ENCODE peak calls at places on chromosomes 12 and 14, in six cellular contexts. One of them, this sample, is unnamed. For H3K27me3, the result is how much of the 10 kb centered on the place peaks cover.

GRCh38 chr14:65318636-65319506 is 93.7 kb upstream of the FUT8 start:
- DNase-seq in neuronal stem cell: no peak
- DNase-seq in A673: no peak
- DNase-seq in IMR-90: no peak
- DNase-seq in heart left ventricle: no peak
- DNase-seq in foreskin keratinocyte: no peak
- DNase-seq in this sample: no peak

GRCh38 chr12:13536219-13536910 is 339.8 kb downstream of the EMP1 start:
- DNase-seq in neuronal stem cell: no peak
- DNase-seq in A673: no peak
- DNase-seq in IMR-90: no peak
- DNase-seq in foreskin keratinocyte: no peak
- DNase-seq in heart left ventricle: no peak
- DNase-seq in this sample: no peak

GRCh38 chr14:22391908-22392307 is 197.1 kb downstream of the DAD1 start:
- DNase-seq in neuronal stem cell: peak
- DNase-seq in IMR-90: peak
- DNase-seq in A673: peak
- DNase-seq in foreskin keratinocyte: peak
- DNase-seq in heart left ventricle: peak
- DNase-seq in this sample: peak

GRCh38 chr14:93759781-93760307 is 28.4 kb downstream of the PRIMA1 start:
- DNase-seq in IMR-90: no peak
- DNase-seq in foreskin keratinocyte: no peak
- DNase-seq in A673: no peak
- DNase-seq in neuronal stem cell: no peak
- DNase-seq in heart left ventricle: peak
- DNase-seq in this sample: peak

GRCh38 chr12:100295764-100296555 is 29.0 kb downstream of the SCYL2 start:
- DNase-seq in foreskin keratinocyte: peak
- DNase-seq in IMR-90: peak
- DNase-seq in neuronal stem cell: no peak
- DNase-seq in heart left ventricle: no peak
- DNase-seq in A673: peak
- DNase-seq in this sample: no peak

GRCh38 chr12:685388-685787 is 22.1 kb upstream of the NINJ2 start:
- DNase-seq in IMR-90: peak
- DNase-seq in A673: peak
- DNase-seq in neuronal stem cell: no peak
- DNase-seq in foreskin keratinocyte: peak
- DNase-seq in heart left ventricle: peak
- DNase-seq in this sample: no peak

GRCh38 chr12:57127710-57128518 is at the start of gene LRP1:
- DNase-seq in foreskin keratinocyte: peak
- DNase-seq in heart left ventricle: peak
- DNase-seq in IMR-90: peak
- DNase-seq in A673: peak
- DNase-seq in neuronal stem cell: peak
- DNase-seq in this sample: peak

GRCh38 chr12:68963456-68963859 is 30.5 kb upstream of the CPM start:
- DNase-seq in heart left ventricle: no peak
- DNase-seq in A673: no peak
- DNase-seq in neuronal stem cell: no peak
- DNase-seq in foreskin keratinocyte: no peak
- DNase-seq in IMR-90: no peak
- DNase-seq in this sample: no peak

DNA sequence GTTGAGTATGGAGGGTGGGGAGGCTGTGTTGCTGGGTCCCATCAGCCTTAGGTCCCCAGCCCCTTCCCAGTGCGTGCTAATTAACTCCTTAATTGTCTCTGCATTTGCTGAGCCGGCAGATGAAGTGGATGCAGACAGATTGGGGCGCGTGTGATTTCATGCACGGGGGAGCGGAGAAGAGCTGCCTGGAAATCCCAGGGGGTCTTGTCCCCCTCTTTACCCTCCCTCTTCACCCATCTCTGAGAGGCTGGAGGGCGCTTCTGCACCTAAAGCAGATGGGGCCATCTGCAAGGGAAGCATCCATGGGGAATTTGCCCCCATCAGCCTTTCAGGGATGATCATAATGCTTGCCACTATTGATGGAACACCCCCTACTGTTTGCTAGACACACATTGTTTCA is 4.4 kb upstream of the ASIC1 start:
- DNase-seq in foreskin keratinocyte: no peak
- DNase-seq in heart left ventricle: no peak
- DNase-seq in neuronal stem cell: no peak
- DNase-seq in A673: no peak
- DNase-seq in IMR-90: no peak
- DNase-seq in this sample: no peak
- H3K27me3 ChIP-seq in foreskin keratinocyte: under half
- H3K27me3 ChIP-seq in heart left ventricle: under half
- H3K27me3 ChIP-seq in neuronal stem cell: under half
- H3K27me3 ChIP-seq in A673: under half
- H3K27me3 ChIP-seq in IMR-90: half or more
- H3K27me3 ChIP-seq in this sample: under half

GRCh38 chr14:68932219-68932618 is 46.9 kb downstream of the ACTN1 start:
- DNase-seq in foreskin keratinocyte: no peak
- DNase-seq in A673: no peak
- DNase-seq in IMR-90: peak
- DNase-seq in neuronal stem cell: no peak
- DNase-seq in heart left ventricle: no peak
- DNase-seq in this sample: no peak
- H3K27me3 ChIP-seq in foreskin keratinocyte: under half
- H3K27me3 ChIP-seq in A673: under half
- H3K27me3 ChIP-seq in IMR-90: under half
- H3K27me3 ChIP-seq in neuronal stem cell: under half
- H3K27me3 ChIP-seq in heart left ventricle: under half
- H3K27me3 ChIP-seq in this sample: under half

GRCh38 chr14:72715910-72716268 is 178.0 kb downstream of the DPF3 start:
- DNase-seq in A673: no peak
- DNase-seq in foreskin keratinocyte: no peak
- DNase-seq in neuronal stem cell: no peak
- DNase-seq in heart left ventricle: peak
- DNase-seq in IMR-90: no peak
- DNase-seq in this sample: no peak
- H3K27me3 ChIP-seq in A673: under half
- H3K27me3 ChIP-seq in foreskin keratinocyte: under half
- H3K27me3 ChIP-seq in neuronal stem cell: under half
- H3K27me3 ChIP-seq in heart left ventricle: under half
- H3K27me3 ChIP-seq in IMR-90: under half
- H3K27me3 ChIP-seq in this sample: under half

GRCh38 chr14:103846569-103847438 is 571 bp downstream of the PPP1R13B start:
- DNase-seq in foreskin keratinocyte: peak
- DNase-seq in neuronal stem cell: no peak
- DNase-seq in A673: no peak
- DNase-seq in IMR-90: no peak
- DNase-seq in heart left ventricle: peak
- DNase-seq in this sample: peak
- H3K27me3 ChIP-seq in foreskin keratinocyte: under half
- H3K27me3 ChIP-seq in neuronal stem cell: half or more
- H3K27me3 ChIP-seq in A673: under half
- H3K27me3 ChIP-seq in IMR-90: under half
- H3K27me3 ChIP-seq in heart left ventricle: under half
- H3K27me3 ChIP-seq in this sample: under half

GRCh38 chr14:51823706-51824105 is 36.7 kb upstream of the GNG2 start:
- DNase-seq in A673: no peak
- DNase-seq in IMR-90: peak
- DNase-seq in foreskin keratinocyte: peak
- DNase-seq in neuronal stem cell: no peak
- DNase-seq in heart left ventricle: no peak
- DNase-seq in this sample: no peak

GRCh38 chr14:51818748-51819386 is 41.5 kb upstream of the GNG2 start:
- DNase-seq in heart left ventricle: no peak
- DNase-seq in IMR-90: no peak
- DNase-seq in foreskin keratinocyte: no peak
- DNase-seq in A673: no peak
- DNase-seq in neuronal stem cell: no peak
- DNase-seq in this sample: no peak

GRCh38 chr14:51824191-51824590 is 36.2 kb upstream of the GNG2 start:
- DNase-seq in neuronal stem cell: no peak
- DNase-seq in heart left ventricle: no peak
- DNase-seq in foreskin keratinocyte: no peak
- DNase-seq in A673: no peak
- DNase-seq in IMR-90: no peak
- DNase-seq in this sample: no peak

GRCh38 chr14:51822499-51822898 is 37.9 kb upstream of the GNG2 start:
- DNase-seq in heart left ventricle: no peak
- DNase-seq in IMR-90: no peak
- DNase-seq in neuronal stem cell: no peak
- DNase-seq in foreskin keratinocyte: no peak
- DNase-seq in A673: no peak
- DNase-seq in this sample: no peak

DNA sequence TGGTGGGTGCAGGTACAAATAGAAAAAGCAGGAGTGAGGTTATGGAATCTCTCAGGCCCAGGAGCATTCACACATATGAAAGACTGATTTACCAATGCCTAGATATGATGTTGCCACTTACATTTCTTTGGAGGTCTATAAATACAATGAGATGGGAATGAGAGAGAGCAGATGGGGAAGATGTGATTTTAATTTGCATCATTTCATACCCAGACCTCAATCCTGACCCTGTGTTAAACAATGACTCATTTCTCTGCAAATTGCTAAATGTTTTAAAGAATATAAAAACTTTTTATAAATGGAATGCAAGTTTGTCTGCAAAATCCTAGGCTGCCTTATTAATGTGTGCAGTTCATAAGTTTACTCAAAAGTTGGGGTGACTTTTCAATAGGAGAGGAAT is 38.6 kb upstream of the GNG2 start:
- DNase-seq in IMR-90: peak
- DNase-seq in foreskin keratinocyte: no peak
- DNase-seq in neuronal stem cell: no peak
- DNase-seq in A673: no peak
- DNase-seq in heart left ventricle: no peak
- DNase-seq in this sample: no peak
- H3K27me3 ChIP-seq in IMR-90: under half
- H3K27me3 ChIP-seq in foreskin keratinocyte: under half
- H3K27me3 ChIP-seq in neuronal stem cell: under half
- H3K27me3 ChIP-seq in A673: under half
- H3K27me3 ChIP-seq in heart left ventricle: under half
- H3K27me3 ChIP-seq in this sample: under half

GRCh38 chr12:132338311-132338710 is 8.9 kb upstream of the GALNT9 start:
- DNase-seq in neuronal stem cell: no peak
- DNase-seq in foreskin keratinocyte: no peak
- DNase-seq in A673: no peak
- DNase-seq in heart left ventricle: no peak
- DNase-seq in IMR-90: no peak
- DNase-seq in this sample: no peak
- H3K27me3 ChIP-seq in neuronal stem cell: under half
- H3K27me3 ChIP-seq in foreskin keratinocyte: under half
- H3K27me3 ChIP-seq in A673: under half
- H3K27me3 ChIP-seq in heart left ventricle: under half
- H3K27me3 ChIP-seq in IMR-90: under half
- H3K27me3 ChIP-seq in this sample: under half